ENCODE peak calls at places on chromosomes 12 and 14, in five cellular contexts. C is A549, X is right lobe of liver, H is AG04450, G is endothelial cell. S is an unnamed sample.

GRCh38 chr12:40375076-40375475 is 150.3 kb downstream of the LRRK2 start:
- DNase-seq in C (peak), X (no peak), H (no peak), G (no peak), S (no peak)

GRCh38 chr14:84468153-84468552 is 1061.8 kb upstream of the FLRT2 start:
- DNase-seq in G (no peak), X (no peak), H (no peak), C (no peak), S (no peak)

GRCh38 chr14:23366163-23366921 is 1.4 kb upstream of the EFS start:
- DNase-seq in H (peak), G (peak), C (no peak), X (no peak), S (peak)

GRCh38 chr14:99035712-99036593 is 236.0 kb downstream of the BCL11B start:
- DNase-seq in C (peak), G (peak), X (peak), H (peak), S (peak)

GRCh38 chr12:10641735-10642500 is 28.5 kb upstream of the MAGOHB start:
- DNase-seq in X (no peak), H (no peak), G (no peak), C (no peak), S (no peak)

GRCh38 chr12:11722071-11722470 is 72.6 kb downstream of the ETV6 start:
- DNase-seq in H (no peak), C (no peak), G (no peak), X (no peak), S (no peak)

GRCh38 chr14:29953501-29953900 is 25.9 kb upstream of the PRKD1 start:
- DNase-seq in H (no peak), G (no peak), X (no peak), C (no peak), S (no peak)

GRCh38 chr12:15534322-15534721 is 212.0 kb downstream of the PTPRO start:
- DNase-seq in C (no peak), H (no peak), X (no peak), G (no peak), S (no peak)

GRCh38 chr12:130335517-130336392 is 1.9 kb upstream of the PIWIL1 start:
- DNase-seq in C (peak), X (no peak), H (no peak), G (peak), S (no peak)

GRCh38 chr12:94684416-94684815 is 34.1 kb upstream of the TMCC3 start:
- DNase-seq in G (no peak), H (no peak), X (no peak), C (no peak), S (no peak)

GRCh38 chr14:101810897-101811620 is 49.5 kb downstream of the PPP2R5C start:
- DNase-seq in G (no peak), H (no peak), C (no peak), X (no peak), S (no peak)

GRCh38 chr12:111180830-111181726 is 187.8 kb downstream of the PHETA1 start:
- DNase-seq in C (no peak), H (no peak), X (peak), G (no peak), S (peak)

GRCh38 chr12:47032644-47033043 is 46.8 kb upstream of the PCED1B start:
- DNase-seq in X (no peak), G (no peak), H (no peak), C (peak), S (no peak)

GRCh38 chr12:152440-152839 is 61.5 kb downstream of the SLC6A12 start:
- DNase-seq in G (no peak), C (no peak), H (no peak), X (no peak), S (no peak)

GRCh38 chr14:92973265-92973797 is 50.4 kb downstream of the CHGA start:
- DNase-seq in C (peak), G (peak), X (peak), H (no peak), S (no peak)

GRCh38 chr14:86022031-86022629 is 492.2 kb downstream of the FLRT2 start:
- DNase-seq in X (no peak), G (no peak), C (no peak), H (peak), S (no peak)

GRCh38 chr12:59570134-59570533 is 25.7 kb upstream of the SLC16A7 start:
- DNase-seq in X (no peak), G (no peak), H (no peak), C (peak), S (no peak)

GRCh38 chr12:93336344-93336743 is 41.4 kb upstream of the NUDT4 start:
- DNase-seq in X (no peak), H (no peak), C (no peak), G (no peak), S (no peak)

GRCh38 chr14:76307786-76308780 is 67.9 kb upstream of the ESRRB start:
- DNase-seq in C (no peak), G (no peak), H (no peak), X (no peak), S (peak)

GRCh38 chr14:76313303-76313702 is 62.6 kb upstream of the ESRRB start:
- DNase-seq in H (no peak), X (no peak), G (no peak), C (no peak), S (no peak)

GRCh38 chr14:76311410-76311758 is 64.6 kb upstream of the ESRRB start:
- DNase-seq in C (no peak), H (no peak), X (no peak), G (no peak), S (no peak)

GRCh38 chr14:76312821-76313220 is 63.1 kb upstream of the ESRRB start:
- DNase-seq in G (no peak), H (no peak), X (no peak), C (no peak), S (no peak)

DNA sequence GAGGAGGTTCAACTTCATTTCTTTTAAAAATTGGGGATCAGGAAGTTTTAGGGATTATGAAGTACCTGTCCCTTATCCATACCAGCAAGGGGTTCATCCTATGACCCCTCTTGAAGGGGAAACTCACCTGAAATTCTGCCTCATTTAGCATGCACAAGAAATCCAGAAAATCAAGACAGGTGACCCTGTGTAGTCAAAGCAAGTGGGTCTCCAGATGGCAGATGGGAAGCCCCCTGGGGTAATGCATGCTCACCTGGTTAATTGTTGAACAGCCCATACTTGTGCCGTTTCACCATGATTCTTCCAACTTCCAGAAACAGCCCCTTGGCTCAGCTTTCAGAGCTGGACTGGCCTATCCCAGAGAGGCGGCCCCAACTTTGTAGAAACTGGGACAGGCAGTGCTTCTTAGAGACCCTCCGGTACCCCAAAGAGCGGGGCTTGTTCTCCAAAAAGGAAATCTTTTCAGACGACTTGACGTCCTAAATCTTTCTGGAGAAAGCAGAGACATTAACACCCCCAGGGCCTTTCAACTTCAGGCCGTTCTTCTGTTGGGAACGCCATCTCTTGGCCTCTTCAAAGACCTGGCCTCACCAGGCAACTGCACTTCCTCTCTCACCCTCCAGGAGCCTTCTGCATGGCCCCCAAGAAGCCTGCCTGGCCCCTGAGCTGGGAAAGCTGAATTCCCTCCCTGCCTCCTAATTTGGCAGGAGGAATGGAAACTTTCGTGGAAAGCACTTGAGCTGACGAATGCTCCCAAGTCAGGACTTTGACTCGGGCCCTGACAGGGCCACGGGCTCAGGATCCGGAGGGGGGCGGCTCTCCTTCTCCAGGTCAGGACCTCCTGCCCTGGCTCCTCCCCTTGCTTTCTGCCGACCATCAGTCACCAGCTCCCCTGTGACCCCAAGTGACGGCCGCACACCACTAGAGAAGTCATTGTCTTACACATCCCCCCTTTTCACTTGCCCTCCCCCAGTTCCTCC is 66.1 kb upstream of the ESRRB start:
- DNase-seq in H (no peak), G (no peak), X (no peak), C (no peak), S (no peak)
- TF ChIP-seq CTCF in H (no peak), G (no peak), X (no peak), C (no peak), S (no peak)

GRCh38 chr14:73286598-73286997 is 49.3 kb downstream of the PAPLN start:
- DNase-seq in C (no peak), X (no peak), H (no peak), G (no peak), S (no peak)

GRCh38 chr14:73287071-73287470 is 49.8 kb downstream of the PAPLN start:
- DNase-seq in X (no peak), C (no peak), G (no peak), H (no peak), S (no peak)

GRCh38 chr14:73285979-73286378 is 48.7 kb downstream of the PAPLN start:
- DNase-seq in G (no peak), X (no peak), H (no peak), C (no peak), S (no peak)

GRCh38 chr14:73280903-73281302 is 43.6 kb downstream of the PAPLN start:
- DNase-seq in H (no peak), C (no peak), G (no peak), X (no peak), S (no peak)

GRCh38 chr14:73283592-73284379 is 46.5 kb downstream of the PAPLN start:
- DNase-seq in C (peak), H (no peak), X (no peak), G (no peak), S (no peak)
- TF ChIP-seq CTCF in C (peak), H (peak), X (no peak), G (no peak), S (no peak)

DNA sequence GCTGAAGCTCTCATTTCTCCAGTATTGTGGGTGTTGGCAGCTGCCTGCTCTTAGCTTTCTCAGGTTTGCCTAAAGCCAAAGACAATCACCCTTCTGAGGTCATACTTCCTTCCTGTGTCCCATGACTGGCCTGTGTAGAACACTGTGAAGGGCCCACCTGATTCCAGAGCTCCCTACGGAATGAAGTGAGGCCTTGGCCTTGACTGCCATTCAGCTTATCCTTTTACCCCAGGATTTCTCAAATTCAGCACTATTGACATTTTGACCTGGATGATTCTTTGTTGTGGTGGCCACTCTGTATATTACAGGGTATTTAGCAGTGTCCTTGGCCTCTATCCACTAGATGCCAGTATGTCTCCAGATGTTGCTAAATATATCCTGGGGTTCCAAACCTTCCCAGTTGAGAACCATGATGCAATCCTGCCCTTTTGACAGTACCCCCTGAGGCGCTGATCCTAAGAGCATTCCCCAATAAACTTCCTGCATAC is 112.3 kb upstream of the KRR1 start:
- DNase-seq in G (no peak), X (no peak), C (peak), H (no peak), S (no peak)
- TF ChIP-seq CTCF in G (no peak), X (peak), C (peak), H (peak), S (no peak)

DNA sequence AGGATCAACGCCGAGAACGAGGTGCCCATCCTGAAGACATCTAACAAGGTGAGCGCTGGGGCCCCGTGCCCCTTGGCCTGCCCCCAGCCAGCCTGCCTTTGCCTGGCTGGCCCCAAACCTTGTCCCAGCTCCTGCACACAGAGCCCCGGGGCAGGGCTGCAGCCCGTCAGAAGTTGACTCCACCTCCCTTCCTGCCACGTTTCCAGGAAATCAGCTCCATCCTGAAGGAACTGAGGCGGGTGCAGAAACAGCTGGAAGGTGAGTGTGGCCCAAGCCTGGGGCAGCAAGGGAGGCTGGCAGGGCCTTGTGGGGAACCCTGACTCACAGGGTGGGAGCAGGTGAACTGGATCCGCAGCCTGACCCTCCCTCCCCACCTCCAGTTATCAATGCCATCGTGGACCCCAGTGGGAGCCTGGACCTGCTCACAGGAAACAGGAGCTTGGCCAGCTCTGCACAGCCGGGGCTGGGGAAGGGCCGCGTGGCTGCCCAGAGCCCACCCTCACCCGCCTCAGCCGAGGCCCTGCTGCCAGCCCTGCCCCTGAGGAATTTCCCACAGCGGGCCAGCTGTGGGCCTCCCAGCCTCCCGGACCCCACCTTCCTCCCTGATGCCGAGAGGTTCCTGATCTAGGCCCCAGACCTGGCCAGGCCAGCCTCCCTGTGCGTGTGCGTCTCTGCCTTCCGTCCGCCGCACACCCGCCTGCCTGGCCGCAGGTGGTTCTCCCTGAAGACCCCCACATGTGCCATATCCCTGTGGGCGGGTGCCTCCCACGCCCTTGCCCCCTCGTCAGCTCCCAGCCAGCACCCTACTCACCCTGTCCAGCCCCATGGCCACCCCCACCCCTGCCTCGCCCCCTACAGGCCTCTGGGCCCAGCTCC is 29.5 kb downstream of the CEP170B start:
- DNase-seq in C (no peak), G (peak), H (no peak), X (peak), S (peak)
- TF ChIP-seq CTCF in C (peak), G (no peak), H (no peak), X (no peak), S (no peak)

GRCh38 chr12:57726151-57726883 is 12.2 kb downstream of the AGAP2 start:
- DNase-seq in G (peak), X (peak), H (peak), C (peak), S (peak)
- TF ChIP-seq CTCF in G (peak), X (peak), H (peak), C (peak), S (peak)

GRCh38 chr12:109582636-109583035 is 9.0 kb downstream of the MVK start:
- DNase-seq in X (peak), H (no peak), C (peak), G (no peak), S (no peak)
- TF ChIP-seq CTCF in X (peak), H (no peak), C (no peak), G (no peak), S (no peak)